ENCODE peak calls at places on chromosomes 11 and 22, in five cellular contexts. S is A549, Y is K562, I is HepG2, K is H1. D is an unnamed sample.

GRCh38 chr11:6646040-6646439 is 9.6 kb downstream of the DCHS1 start:
- DNase-seq in S (no peak), Y (no peak), I (no peak), K (no peak), D (no peak)

GRCh38 chr11:79510948-79511347 is 70.1 kb upstream of the TENM4 start:
- DNase-seq in S (no peak), Y (no peak), I (no peak), K (no peak), D (no peak)

GRCh38 chr22:38706101-38706884 is 549 bp downstream of the GTPBP1 start:
- DNase-seq in S (no peak), Y (no peak), I (no peak), K (no peak), D (no peak)

GRCh38 chr11:33699515-33700424 is 856 bp downstream of the C11orf91 start:
- DNase-seq in S (no peak), Y (peak), I (peak), K (no peak), D (no peak)

GRCh38 chr11:66317766-66318575 is 1.1 kb upstream of the CD248 start:
- DNase-seq in S (no peak), Y (no peak), I (peak), K (no peak), D (no peak)

GRCh38 chr11:34354782-34355181 is 3.0 kb downstream of the ABTB2 start:
- DNase-seq in S (peak), Y (no peak), I (no peak), K (no peak), D (no peak)

GRCh38 chr11:121763526-121763925 is 310.8 kb upstream of the SORL1-AS1 start:
- DNase-seq in S (no peak), Y (no peak), I (no peak), K (no peak), D (peak)

GRCh38 chr22:40123387-40123786 is 54.3 kb upstream of the TNRC6B start:
- DNase-seq in S (no peak), Y (peak), I (no peak), K (no peak), D (no peak)

GRCh38 chr22:25202290-25202921 is 2.7 kb downstream of the CRYBB3 start:
- DNase-seq in S (peak), Y (peak), I (peak), K (peak), D (peak)

GRCh38 chr11:97722721-97723120 is 1298.0 kb upstream of the CNTN5 start:
- DNase-seq in S (no peak), Y (no peak), I (no peak), K (peak), D (no peak)

GRCh38 chr11:14969922-14970323 is 2.2 kb downstream of the CALCA start:
- DNase-seq in S (peak), Y (peak), I (peak), K (peak), D (no peak)

GRCh38 chr11:77038825-77039326 is 4.7 kb downstream of the B3GNT6 start:
- DNase-seq in S (no peak), Y (no peak), I (no peak), K (no peak), D (no peak)

GRCh38 chr11:77039491-77040400 is 5.5 kb downstream of the B3GNT6 start:
- DNase-seq in S (no peak), Y (no peak), I (no peak), K (no peak), D (no peak)

GRCh38 chr11:77037057-77037456 is 2.9 kb downstream of the B3GNT6 start:
- DNase-seq in S (no peak), Y (no peak), I (no peak), K (no peak), D (no peak)

GRCh38 chr11:77036398-77036797 is 2.2 kb downstream of the B3GNT6 start:
- DNase-seq in S (no peak), Y (no peak), I (peak), K (no peak), D (no peak)

DNA sequence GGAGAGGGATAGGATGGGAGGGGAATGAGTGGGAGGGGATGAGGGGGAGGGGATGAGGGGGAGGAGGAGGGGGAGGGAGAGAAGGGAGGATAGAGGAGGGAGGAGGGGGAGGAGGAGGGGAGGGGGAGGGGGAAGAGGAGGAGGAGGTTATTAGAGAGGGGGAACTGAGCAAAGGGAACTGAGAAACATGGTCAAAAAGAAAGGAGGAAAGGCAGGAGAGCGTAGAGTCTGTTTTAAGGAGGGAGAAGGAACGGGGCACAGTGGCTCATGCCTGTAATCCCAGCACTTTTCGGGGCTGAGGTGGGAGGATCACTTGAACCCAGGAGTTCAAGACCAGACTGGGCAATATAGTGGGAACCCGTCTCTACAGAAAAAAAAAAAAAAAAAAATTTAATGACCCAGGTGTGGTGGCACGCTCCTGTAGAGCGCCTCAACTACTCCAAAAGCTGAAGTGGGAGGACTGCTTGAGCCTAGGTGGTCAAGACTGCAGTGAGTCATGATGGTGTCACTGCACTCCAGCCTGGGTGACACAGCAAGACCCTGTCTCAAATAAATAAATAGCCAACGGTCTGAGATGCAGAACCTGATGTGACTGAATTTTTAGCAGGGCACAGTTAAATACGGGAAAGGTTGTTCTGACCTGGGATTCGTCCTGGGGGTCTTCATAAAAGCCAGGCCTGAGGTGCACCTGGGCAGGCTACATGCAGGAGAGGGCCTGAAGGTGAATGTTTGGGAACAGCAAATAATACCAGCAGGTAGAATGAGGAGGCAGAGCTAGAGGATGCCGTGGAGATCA is 4.0 kb downstream of the B3GNT6 start:
- DNase-seq in S (no peak), Y (no peak), I (no peak), K (no peak), D (no peak)
- TF ChIP-seq KDM1A in S (no peak), Y (no peak), I (no peak), K (no peak), D (no peak)

GRCh38 chr22:49297871-49298721 is 529.6 kb downstream of the BRD1 start:
- DNase-seq in S (no peak), Y (no peak), I (no peak), K (no peak), D (no peak)
- TF ChIP-seq KDM1A in S (no peak), Y (no peak), I (no peak), K (no peak), D (no peak)

GRCh38 chr11:17595526-17596309 is 48.7 kb downstream of the OTOG start:
- DNase-seq in S (no peak), Y (no peak), I (no peak), K (no peak), D (no peak)

GRCh38 chr11:17597770-17598169 is 50.7 kb downstream of the OTOG start:
- DNase-seq in S (no peak), Y (no peak), I (no peak), K (no peak), D (no peak)

GRCh38 chr11:17594686-17595192 is 47.7 kb downstream of the OTOG start:
- DNase-seq in S (no peak), Y (no peak), I (no peak), K (no peak), D (no peak)

GRCh38 chr11:17596310-17596669 is 49.2 kb downstream of the OTOG start:
- DNase-seq in S (no peak), Y (no peak), I (no peak), K (no peak), D (no peak)

DNA sequence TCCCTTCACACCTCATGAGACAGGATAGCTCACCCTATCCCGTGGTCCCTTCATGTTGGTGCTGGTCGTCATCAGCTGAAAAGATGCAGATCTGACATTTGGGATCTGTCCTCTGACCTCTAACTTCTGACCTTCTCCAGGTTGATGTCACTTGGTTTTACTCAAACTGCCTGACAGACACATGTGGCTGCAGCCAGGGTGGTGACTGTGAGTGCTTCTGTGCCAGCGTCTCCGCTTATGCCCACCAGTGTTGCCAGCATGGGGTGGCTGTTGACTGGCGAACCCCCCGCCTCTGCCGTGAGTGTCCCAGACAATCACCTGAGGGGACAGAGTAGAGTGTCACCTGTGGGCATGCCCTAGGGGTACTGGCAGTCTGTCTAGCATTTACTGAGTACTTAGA is 49.7 kb downstream of the OTOG start:
- DNase-seq in S (no peak), Y (no peak), I (no peak), K (no peak), D (no peak)
- TF ChIP-seq KDM1A in S (no peak), Y (no peak), I (no peak), K (no peak), D (no peak)

GRCh38 chr11:70716986-70717775 is 318.9 kb downstream of the CTTN start:
- DNase-seq in S (no peak), Y (no peak), I (no peak), K (no peak), D (no peak)

GRCh38 chr11:70720291-70720690 is 322.0 kb downstream of the CTTN start:
- DNase-seq in S (no peak), Y (no peak), I (no peak), K (no peak), D (no peak)

GRCh38 chr11:70719516-70719915 is 321.2 kb downstream of the CTTN start:
- DNase-seq in S (no peak), Y (no peak), I (no peak), K (no peak), D (no peak)

GRCh38 chr11:70715636-70716035 is 317.3 kb downstream of the CTTN start:
- DNase-seq in S (no peak), Y (no peak), I (no peak), K (no peak), D (no peak)

GRCh38 chr11:70717961-70718595 is 319.7 kb downstream of the CTTN start:
- DNase-seq in S (no peak), Y (no peak), I (no peak), K (no peak), D (no peak)
- TF ChIP-seq KDM1A in S (no peak), Y (no peak), I (no peak), K (no peak), D (no peak)

DNA sequence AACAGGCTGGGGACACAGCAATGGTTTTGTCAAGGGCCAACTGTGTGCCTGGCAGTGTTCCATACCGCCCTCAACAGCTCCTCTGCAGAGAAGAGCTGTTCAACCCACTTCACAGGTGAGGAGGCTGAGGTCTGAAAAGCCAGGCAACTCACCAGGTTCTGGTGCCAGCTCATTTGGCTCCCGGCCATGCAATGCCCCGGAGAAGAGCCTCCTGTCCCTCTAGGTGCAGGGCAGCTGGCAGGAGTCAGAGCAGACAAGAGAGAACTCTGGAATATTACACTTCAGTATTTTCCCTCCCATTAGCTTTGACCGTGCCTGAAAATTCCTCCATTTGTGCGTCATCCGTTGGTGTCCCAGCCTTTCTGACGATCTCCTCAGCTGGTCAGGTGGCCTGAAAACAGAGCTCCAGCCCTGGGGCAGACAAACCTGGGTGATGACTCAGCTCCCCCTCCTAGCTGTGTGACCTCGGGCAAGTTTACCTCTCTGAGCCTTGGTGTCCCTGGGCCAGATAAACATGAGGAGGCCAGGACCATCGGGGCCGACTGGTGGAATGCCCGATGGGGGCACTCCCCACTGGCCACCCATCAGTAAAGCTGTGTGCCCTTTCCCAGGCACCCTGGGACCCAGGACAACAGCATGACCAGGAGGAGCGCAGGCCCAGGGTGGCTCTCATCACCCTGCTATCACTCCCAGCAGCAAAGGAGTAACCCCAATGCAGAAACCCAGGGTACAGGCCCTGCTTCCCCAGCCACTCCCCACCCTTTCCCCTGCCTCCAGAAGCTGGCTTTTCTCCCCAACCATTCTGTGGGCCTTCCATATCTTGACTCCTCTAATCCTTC is 9.6 kb upstream of the C1QTNF6 start:
- DNase-seq in S (peak), Y (no peak), I (peak), K (no peak), D (no peak)
- TF ChIP-seq KDM1A in S (peak), Y (no peak), I (peak), K (no peak), D (no peak)